ENCODE peak calls at places on chromosomes 7 and 10, in six cellular contexts. U, I, X, Q, D and C are unnamed samples.

GRCh38 chr7:133675510-133676218 is 422.8 kb downstream of the EXOC4 start:
- DNase-seq in Q (no peak), U (no peak), D (no peak), X (peak; percentile 24), I (no peak), C (no peak)

GRCh38 chr7:27173412-27174076 is 576 bp downstream of the HOXA10 start:
- DNase-seq in D (no peak), Q (no peak), I (no peak), X (no peak), U (no peak), C (no peak)

GRCh38 chr10:33116293-33116697 is 158.3 kb upstream of the ITGB1 start:
- DNase-seq in U (no peak), D (no peak), Q (no peak), I (no peak), X (peak; percentile 83), C (no peak)

GRCh38 chr10:77234599-77234998 is 403.0 kb downstream of the KCNMA1 start:
- DNase-seq in D (no peak), X (no peak), I (no peak), Q (no peak), U (no peak), C (no peak)

GRCh38 chr7:130912910-130913720 is 179.1 kb upstream of the KLF14 start:
- DNase-seq in X (peak; percentile 99), D (no peak), Q (peak; percentile 55), I (peak; percentile 100), U (peak; percentile 96), C (no peak)

GRCh38 chr10:18554479-18554878 is 96.9 kb downstream of the NSUN6 start:
- DNase-seq in X (no peak), I (no peak), D (no peak), U (no peak), Q (no peak), C (no peak)

GRCh38 chr10:129075936-129076335 is 391.1 kb upstream of the MGMT start:
- DNase-seq in X (no peak), U (no peak), D (no peak), I (no peak), Q (no peak), C (no peak)

GRCh38 chr10:23437987-23438546 is 808 bp upstream of the OTUD1 start:
- DNase-seq in U (no peak), X (no peak), Q (no peak), D (no peak), I (no peak), C (peak; percentile 4)

GRCh38 chr10:8325417-8325980 is 271.0 kb downstream of the GATA3 start:
- DNase-seq in D (no peak), Q (no peak), U (no peak), X (no peak), I (no peak), C (no peak)

GRCh38 chr10:13690281-13690825 is 103.6 kb downstream of the PRPF18 start:
- DNase-seq in D (peak; percentile 46), Q (no peak), U (no peak), I (no peak), X (no peak), C (no peak)

GRCh38 chr7:71661671-71662224 is 529.8 kb downstream of the GALNT17 start:
- DNase-seq in Q (peak; percentile 36), I (no peak), D (no peak), U (no peak), X (no peak), C (no peak)

GRCh38 chr7:117036836-117037235 is 83.5 kb downstream of the ST7 start:
- DNase-seq in U (no peak), Q (no peak), X (no peak), I (no peak), D (no peak), C (no peak)

GRCh38 chr7:69652947-69653701 is 54.8 kb downstream of the AUTS2 start:
- DNase-seq in I (no peak), X (no peak), U (no peak), D (no peak), Q (no peak), C (no peak)

GRCh38 chr7:37108615-37109014 is 340.0 kb downstream of the ELMO1 start:
- DNase-seq in U (no peak), D (no peak), I (no peak), Q (no peak), X (no peak), C (no peak)

GRCh38 chr7:80307251-80307856 is 172.7 kb downstream of the GNAI1 start:
- DNase-seq in I (no peak), D (no peak), X (peak; percentile 85), U (peak; percentile 49), Q (no peak), C (no peak)

GRCh38 chr7:128398016-128398840 is 11.6 kb downstream of the IMPDH1 start:
- DNase-seq in I (peak; percentile 45), U (no peak), X (peak; percentile 41), Q (peak; percentile 57), D (peak; percentile 42), C (peak; percentile 62)

GRCh38 chr7:128394904-128395496 is 14.8 kb downstream of the IMPDH1 start:
- DNase-seq in D (no peak), I (no peak), X (no peak), Q (no peak), U (no peak), C (no peak)

GRCh38 chr7:128396357-128396756 is 13.4 kb downstream of the IMPDH1 start:
- DNase-seq in Q (no peak), X (no peak), D (no peak), U (no peak), I (no peak), C (no peak)

GRCh38 chr7:128393526-128394330 is 16.1 kb downstream of the IMPDH1 start:
- DNase-seq in Q (no peak), U (no peak), X (no peak), I (no peak), D (no peak), C (no peak)

DNA sequence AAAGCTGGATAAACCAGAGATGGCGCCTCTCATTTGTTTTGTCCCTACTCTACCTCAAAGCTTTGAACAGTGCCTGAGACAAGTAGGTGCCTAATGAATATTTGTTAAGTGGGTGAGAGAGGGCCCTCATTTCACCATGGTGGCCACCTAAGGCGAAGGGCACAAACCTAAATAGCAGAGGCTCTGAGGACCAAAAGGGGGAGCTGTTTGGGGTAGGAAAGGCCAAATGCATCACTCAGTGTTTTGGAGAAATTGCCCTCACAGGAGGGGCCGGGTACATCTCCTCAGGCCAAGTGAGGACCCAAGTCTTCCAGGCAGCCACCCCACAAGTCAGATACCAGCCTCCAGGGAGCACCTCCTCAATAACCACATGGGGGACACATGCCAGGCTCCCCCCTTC is 14.0 kb downstream of the IMPDH1 start:
- DNase-seq in U (no peak), Q (no peak), D (no peak), X (no peak), I (no peak), C (no peak)
- TF ChIP-seq CTCF in U (no peak), Q (no peak), D (no peak), X (no peak), I (peak; percentile 21), C (no peak)

DNA sequence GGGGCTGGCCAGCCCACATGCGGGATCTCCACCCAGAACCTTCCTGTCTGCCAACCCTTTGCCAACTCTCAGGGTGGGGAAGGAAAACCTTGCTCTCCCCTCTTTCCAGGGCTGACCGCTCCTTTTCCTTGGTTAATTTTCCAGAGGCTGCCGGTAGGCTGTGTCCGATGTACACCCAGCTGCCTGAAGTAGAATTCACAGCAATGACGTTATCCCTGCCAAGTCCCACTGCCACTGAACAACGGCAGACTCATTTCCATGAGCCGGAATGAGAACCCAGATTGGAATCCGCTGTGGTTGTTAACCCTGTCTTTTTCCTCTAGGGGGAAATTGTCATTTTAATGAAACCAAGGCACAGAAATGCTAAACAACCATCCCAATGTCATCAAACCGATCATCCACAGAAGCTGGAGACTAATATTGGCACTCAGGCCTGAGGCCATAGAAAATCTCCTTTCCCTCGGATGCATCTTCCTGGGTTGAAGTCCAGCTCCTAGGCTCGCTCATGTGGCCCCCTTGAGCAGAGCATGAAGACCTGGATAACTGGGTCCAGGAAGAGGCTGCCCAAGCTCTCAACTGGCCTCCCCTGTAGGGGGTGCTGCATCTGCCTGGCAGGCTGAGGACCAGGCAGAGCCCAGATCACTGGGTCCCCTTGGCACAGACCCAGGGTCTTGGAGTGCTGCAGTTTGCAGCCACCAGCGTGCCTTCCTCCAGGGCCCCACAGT is 30.4 kb downstream of the KLRG2 start:
- DNase-seq in I (no peak), D (no peak), U (peak; percentile 25), X (peak; percentile 80), Q (no peak), C (no peak)
- H3K4me3 ChIP-seq in I (no peak overlapping the region), D (no peak overlapping the region), U (no peak overlapping the region), X (no peak overlapping the region), Q (no peak overlapping the region), C (no peak overlapping the region)

GRCh38 chr10:67785098-67785497 is 52.9 kb downstream of the DNAJC12 start:
- DNase-seq in Q (no peak), D (no peak), X (no peak), I (no peak), U (no peak), C (no peak)

GRCh38 chr10:67784584-67784983 is 53.4 kb downstream of the DNAJC12 start:
- DNase-seq in Q (no peak), U (peak; percentile 28), X (peak; percentile 8), I (no peak), D (no peak), C (no peak)

GRCh38 chr10:67790534-67791408 is 47.2 kb downstream of the DNAJC12 start:
- DNase-seq in Q (no peak), D (no peak), U (peak; percentile 77), I (no peak), X (peak; percentile 29), C (peak; percentile 62)

GRCh38 chr10:67789769-67790168 is 48.2 kb downstream of the DNAJC12 start:
- DNase-seq in U (no peak), D (no peak), X (no peak), Q (no peak), I (no peak), C (no peak)

GRCh38 chr10:67788028-67788886 is 49.7 kb downstream of the DNAJC12 start:
- DNase-seq in D (no peak), Q (peak; percentile 40), U (no peak), X (no peak), I (peak; percentile 24), C (no peak)
- TF ChIP-seq CTCF in D (no peak), Q (peak; percentile 42), U (peak; percentile 47), X (peak; percentile 43), I (peak; percentile 91), C (peak; percentile 39)

GRCh38 chr7:122073635-122074034 is 70.4 kb downstream of the AASS start:
- DNase-seq in U (no peak), Q (no peak), D (no peak), X (no peak), I (no peak), C (no peak)
- H3K4me3 ChIP-seq in U (no peak overlapping the region), Q (no peak overlapping the region), D (no peak overlapping the region), X (no peak overlapping the region), I (no peak overlapping the region), C (no peak overlapping the region)

DNA sequence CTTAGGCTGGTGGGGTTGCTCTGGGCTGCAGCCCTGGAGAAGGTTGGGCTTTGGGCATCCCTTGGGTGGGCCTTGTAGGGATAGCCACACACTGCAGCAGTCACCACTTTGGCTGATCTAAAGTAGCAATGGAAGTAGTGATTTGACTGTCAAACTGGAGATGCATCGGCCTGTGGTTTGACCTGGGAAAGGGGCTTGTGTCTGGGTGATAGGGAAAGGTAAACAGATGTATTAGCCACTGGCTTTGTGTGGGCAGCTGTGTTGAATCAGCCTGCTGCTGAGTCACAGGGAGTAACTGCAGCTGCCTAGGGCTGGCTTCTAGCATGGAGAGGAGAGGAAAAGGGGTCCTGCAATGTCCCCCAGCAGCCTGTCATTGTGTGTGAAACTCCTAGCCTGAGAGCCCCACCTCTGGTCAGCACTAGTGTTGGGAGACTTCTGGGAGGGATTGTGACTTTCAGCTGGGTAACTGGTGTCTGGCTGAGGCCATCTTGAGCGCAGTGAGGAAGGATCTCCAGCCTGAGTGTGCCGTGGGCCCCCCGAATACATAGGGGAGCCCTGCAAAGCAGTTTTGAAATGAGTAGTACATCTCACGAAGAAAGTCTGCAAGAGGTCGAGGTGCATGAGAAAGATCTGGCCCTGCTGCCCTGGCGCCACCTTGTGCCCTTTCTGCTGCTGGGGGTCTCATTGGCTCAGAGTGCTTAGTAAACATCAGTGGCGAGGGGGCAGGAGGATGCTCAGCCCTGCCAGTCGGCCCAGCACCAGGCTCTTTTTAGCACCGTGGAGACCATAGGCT is 117.3 kb downstream of the FANK1 start:
- DNase-seq in I (peak; percentile 43), X (peak; percentile 96), D (no peak), Q (no peak), U (peak; percentile 39), C (no peak)
- TF ChIP-seq CTCF in I (peak; percentile 78), X (no peak), D (no peak), Q (no peak), U (no peak), C (no peak)